ENCODE peak calls at places on chromosomes 3 and 15, in seven cellular contexts. O is lower leg skin; S is chondrocyte; A is psoas muscle; H is AG10803; M is AG04449; P is CD4-positive, alpha-beta T cell. L is an unnamed sample.

GRCh38 chr3:128294999-128295468 is 141.8 kb downstream of the EEFSEC start:
- DNase-seq in O (peak), S (no peak), A (no peak), H (no peak), M (no peak), P (no peak), L (no peak)

GRCh38 chr15:40347559-40348470 is 3.0 kb upstream of the PHGR1 start:
- DNase-seq in O (no peak), S (no peak), A (no peak), H (no peak), M (no peak), P (no peak), L (no peak)

GRCh38 chr3:135000465-135000864 is 205.4 kb downstream of the EPHB1 start:
- DNase-seq in O (no peak), S (no peak), A (no peak), H (no peak), M (no peak), P (no peak), L (no peak)

GRCh38 chr3:191290311-191291025 is 38.7 kb upstream of the CCDC50 start:
- DNase-seq in O (no peak), S (no peak), A (no peak), H (peak), M (no peak), P (no peak), L (no peak)

GRCh38 chr15:80121546-80121945 is 31.3 kb upstream of the FAH start:
- DNase-seq in O (no peak), S (no peak), A (no peak), H (no peak), M (no peak), P (no peak), L (no peak)

GRCh38 chr15:33138000-33138399 is 56.5 kb downstream of the FMN1 start:
- DNase-seq in O (no peak), S (no peak), A (no peak), H (no peak), M (no peak), P (no peak), L (no peak)

GRCh38 chr3:183502782-183503181 is 52.7 kb downstream of the KLHL6 start:
- DNase-seq in O (peak), S (no peak), A (no peak), H (peak), M (no peak), P (no peak), L (no peak)

GRCh38 chr15:58407786-58408185 is 24.0 kb upstream of the LIPC start:
- DNase-seq in O (no peak), S (no peak), A (no peak), H (no peak), M (no peak), P (no peak), L (no peak)

GRCh38 chr15:58472821-58473581 is 41.2 kb downstream of the LIPC start:
- DNase-seq in O (no peak), S (no peak), A (no peak), H (no peak), M (no peak), P (peak), L (no peak)

GRCh38 chr3:71910107-71910506 is 125.2 kb upstream of the PROK2 start:
- DNase-seq in O (no peak), S (no peak), A (no peak), H (no peak), M (no peak), P (no peak), L (no peak)

GRCh38 chr15:77035999-77036471 is 34.9 kb downstream of the TSPAN3 start:
- DNase-seq in O (peak), S (peak), A (no peak), H (no peak), M (no peak), P (no peak), L (no peak)

GRCh38 chr3:71718069-71718468 is 7.1 kb downstream of the EIF4E3 start:
- DNase-seq in O (no peak), S (no peak), A (no peak), H (no peak), M (no peak), P (no peak), L (no peak)

GRCh38 chr15:26889298-26889898 is 22.5 kb downstream of the GABRA5 start:
- DNase-seq in O (peak), S (no peak), A (no peak), H (peak), M (no peak), P (peak), L (no peak)

GRCh38 chr3:191915717-191916116 is 454.8 kb downstream of the PYDC2 start:
- DNase-seq in O (no peak), S (no peak), A (no peak), H (no peak), M (no peak), P (no peak), L (no peak)

GRCh38 chr3:88824646-88825303 is 282.6 kb upstream of the EPHA3 start:
- DNase-seq in O (no peak), S (no peak), A (no peak), H (peak), M (no peak), P (no peak), L (no peak)

GRCh38 chr3:152944671-152945070 is 109.7 kb downstream of the P2RY1 start:
- DNase-seq in O (no peak), S (no peak), A (no peak), H (no peak), M (no peak), P (no peak), L (no peak)

GRCh38 chr3:192091831-192092230 is 630.9 kb downstream of the PYDC2 start:
- DNase-seq in O (no peak), S (no peak), A (no peak), H (peak), M (no peak), P (no peak), L (no peak)

GRCh38 chr15:82530606-82531379 is 9.5 kb downstream of the RPS17 start:
- DNase-seq in O (peak), S (no peak), A (peak), H (peak), M (no peak), P (peak), L (no peak)

GRCh38 chr15:62644216-62644873 is 398.2 kb upstream of the TPM1 start:
- DNase-seq in O (no peak), S (no peak), A (no peak), H (no peak), M (no peak), P (no peak), L (no peak)

GRCh38 chr15:91849749-91850161 is 3.8 kb upstream of the SLCO3A1 start:
- DNase-seq in O (no peak), S (no peak), A (no peak), H (peak), M (no peak), P (no peak), L (no peak)
- TF ChIP-seq CTCF in O (no peak), S (peak), A (peak), H (peak), M (peak), P (peak), L (no peak)

GRCh38 chr15:88238618-88239430 is 17.7 kb downstream of the NTRK3 start:
- DNase-seq in O (no peak), S (no peak), A (no peak), H (peak), M (peak), P (no peak), L (no peak)

GRCh38 chr15:88243156-88243555 is 13.4 kb downstream of the NTRK3 start:
- DNase-seq in O (no peak), S (no peak), A (no peak), H (no peak), M (no peak), P (no peak), L (no peak)

GRCh38 chr15:88241461-88241860 is 15.1 kb downstream of the NTRK3 start:
- DNase-seq in O (no peak), S (no peak), A (no peak), H (no peak), M (no peak), P (no peak), L (no peak)

GRCh38 chr15:88242586-88242985 is 14.0 kb downstream of the NTRK3 start:
- DNase-seq in O (no peak), S (no peak), A (no peak), H (no peak), M (no peak), P (no peak), L (no peak)

GRCh38 chr15:88241060-88241459 is 15.5 kb downstream of the NTRK3 start:
- DNase-seq in O (no peak), S (no peak), A (no peak), H (no peak), M (no peak), P (no peak), L (no peak)
- TF ChIP-seq CTCF in O (no peak), S (no peak), A (no peak), H (no peak), M (no peak), P (no peak), L (no peak)

GRCh38 chr3:13836658-13837587 is 42.9 kb downstream of the WNT7A start:
- DNase-seq in O (no peak), S (no peak), A (no peak), H (no peak), M (no peak), P (no peak), L (no peak)
- TF ChIP-seq CTCF in O (no peak), S (no peak), A (no peak), H (no peak), M (no peak), P (no peak), L (no peak)

DNA sequence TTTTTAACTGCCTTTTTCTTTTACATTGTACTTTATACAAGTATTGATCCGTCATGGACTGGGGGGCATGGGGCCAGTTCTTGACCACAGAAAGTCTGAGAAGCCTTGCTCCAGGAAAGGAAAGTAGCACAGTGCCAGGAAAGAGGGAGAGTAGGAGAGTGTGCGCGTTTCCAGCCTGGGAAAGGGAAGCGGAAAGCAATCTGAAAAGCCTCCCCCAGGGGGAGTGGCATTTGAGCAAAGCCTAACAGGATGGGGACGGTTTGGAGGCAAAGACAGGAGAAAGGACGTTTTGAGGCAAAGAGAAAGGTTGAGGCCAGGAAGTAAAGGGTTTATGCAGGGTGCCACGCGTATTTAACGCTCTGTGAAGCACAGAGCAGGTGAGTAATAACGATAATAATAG is 116.9 kb downstream of the RORA start:
- DNase-seq in O (no peak), S (no peak), A (no peak), H (no peak), M (no peak), P (no peak), L (no peak)
- TF ChIP-seq CTCF in O (no peak), S (no peak), A (no peak), H (no peak), M (no peak), P (no peak), L (no peak)

GRCh38 chr3:178948546-178948945 is 123.1 kb downstream of the ZMAT3 start:
- DNase-seq in O (no peak), S (no peak), A (no peak), H (no peak), M (no peak), P (no peak), L (no peak)

GRCh38 chr3:178950676-178951075 is 120.9 kb downstream of the ZMAT3 start:
- DNase-seq in O (no peak), S (no peak), A (no peak), H (no peak), M (no peak), P (no peak), L (no peak)

GRCh38 chr3:178949896-178950295 is 121.7 kb downstream of the ZMAT3 start:
- DNase-seq in O (no peak), S (no peak), A (no peak), H (no peak), M (no peak), P (no peak), L (no peak)

DNA sequence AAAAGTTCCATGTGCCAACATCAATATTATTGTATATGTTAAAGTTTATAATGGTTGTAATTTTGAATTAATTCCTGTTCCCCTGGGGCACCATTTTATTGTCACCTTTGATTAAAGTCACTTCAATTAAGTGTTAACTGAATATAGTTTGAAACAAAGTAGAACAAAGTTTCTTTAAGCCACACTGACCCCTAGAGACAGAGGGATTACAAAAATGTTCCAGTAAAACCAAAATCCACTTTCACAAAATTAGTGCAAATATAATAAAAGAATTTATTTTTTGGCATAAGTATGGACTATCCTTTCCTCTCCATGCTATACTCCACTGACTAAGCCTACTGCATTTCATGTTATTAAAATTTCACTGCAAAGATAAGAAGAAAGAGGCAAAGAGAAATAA is 123.9 kb downstream of the ZMAT3 start:
- DNase-seq in O (no peak), S (no peak), A (no peak), H (no peak), M (no peak), P (no peak), L (no peak)
- TF ChIP-seq CTCF in O (no peak), S (peak), A (no peak), H (no peak), M (no peak), P (no peak), L (no peak)

GRCh38 chr3:25611193-25611592 is 53.5 kb downstream of the TOP2B start:
- DNase-seq in O (no peak), S (no peak), A (no peak), H (no peak), M (no peak), P (no peak), L (no peak)
- TF ChIP-seq CTCF in O (no peak), S (no peak), A (no peak), H (no peak), M (no peak), P (no peak), L (no peak)

DNA sequence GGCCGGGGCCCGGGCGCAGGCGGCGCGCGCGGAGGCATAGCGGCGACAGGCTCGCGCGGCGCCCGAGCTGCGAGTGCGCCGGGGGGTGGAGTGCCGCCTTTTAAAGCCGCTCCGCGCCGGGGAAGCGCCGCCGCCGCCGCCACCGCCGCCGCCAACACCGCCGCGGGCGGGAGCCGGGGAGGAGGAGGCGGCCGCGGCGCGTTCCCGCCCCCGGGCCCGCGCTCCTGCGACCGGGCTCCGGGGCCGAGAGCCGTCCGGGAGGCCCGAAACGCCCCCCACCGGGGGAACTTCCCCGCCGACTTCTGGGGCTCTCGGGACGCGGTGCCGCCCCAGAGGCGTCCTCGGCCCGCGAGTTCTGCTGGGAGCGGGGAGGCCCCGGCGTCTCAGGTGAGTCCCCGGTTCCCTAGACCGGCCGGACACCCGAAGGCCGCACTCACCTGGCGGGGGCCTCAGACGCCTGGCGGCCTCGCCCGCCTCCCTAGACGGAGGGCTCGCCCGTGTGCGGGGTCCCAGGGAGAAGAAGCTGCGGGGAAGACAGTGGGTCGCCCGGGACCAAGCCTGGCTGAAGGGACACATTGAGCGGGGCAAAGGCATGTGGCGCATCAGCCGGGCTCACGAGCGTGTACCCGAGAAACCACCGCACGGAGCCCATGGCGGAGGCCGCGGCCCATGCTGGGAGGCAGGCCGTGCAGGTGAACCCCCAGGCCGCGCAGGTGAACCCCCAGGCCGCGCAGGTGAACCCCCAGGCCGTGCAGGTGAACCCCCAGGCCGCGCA is at the start of gene PCSK6:
- DNase-seq in O (peak), S (no peak), A (peak), H (no peak), M (no peak), P (no peak), L (no peak)
- TF ChIP-seq CTCF in O (no peak), S (no peak), A (no peak), H (no peak), M (no peak), P (no peak), L (no peak)

L was measured in omental fat pad.